ENCODE peak calls at places on chromosomes 3 and 15, in ten cellular contexts. K is WTC11; R is AG08396; T is GM23248; S is stimulated activated CD4-positive, alpha-beta T cell treated with anti-CD3 and anti-CD28 coated beads, TNF-alpha, amount 100 ng/mL, for 4 hours; C is NCI-H460; V is CD4-positive, alpha-beta T cell; Y is MM.1S; L is GM10248; P is HepG2. H is an unnamed sample.

GRCh38 chr3:151707216-151707615 is 26.5 kb upstream of the AADACL2 start:
- DNase-seq in T (peak), L (no peak), P (no peak), R (peak), V (no peak), S (no peak), C (no peak), Y (no peak), K (no peak), H (no peak)

GRCh38 chr3:166864473-166865467 is 515.3 kb downstream of the ZBBX start:
- DNase-seq in V (no peak), C (no peak), P (no peak), T (no peak), Y (no peak), L (no peak), S (no peak), R (no peak), K (no peak), H (no peak)

GRCh38 chr15:71355268-71355667 is 240.0 kb downstream of the THSD4 start:
- DNase-seq in R (no peak), S (no peak), K (no peak), V (no peak), L (no peak), C (no peak), P (no peak), T (no peak), Y (no peak), H (no peak)

GRCh38 chr3:8488436-8488835 is 13.2 kb upstream of the LMCD1 start:
- DNase-seq in V (no peak), L (no peak), S (no peak), R (no peak), C (no peak), K (no peak), P (no peak), T (peak), Y (no peak), H (no peak)

GRCh38 chr3:135034881-135035440 is 239.9 kb downstream of the EPHB1 start:
- DNase-seq in L (no peak), R (peak), Y (no peak), T (peak), S (no peak), P (no peak), C (no peak), K (no peak), V (no peak), H (no peak)

GRCh38 chr3:31610700-31611275 is 78.1 kb downstream of the STT3B start:
- DNase-seq in Y (no peak), L (no peak), V (no peak), S (no peak), T (peak), C (peak), K (no peak), R (peak), P (peak), H (no peak)

GRCh38 chr15:66638377-66638776 is 63.7 kb upstream of the SMAD6 start:
- DNase-seq in L (no peak), R (no peak), K (no peak), Y (peak), P (no peak), S (no peak), T (no peak), C (no peak), V (no peak), H (no peak)

GRCh38 chr15:98134875-98135274 is 174.4 kb downstream of the ARRDC4 start:
- DNase-seq in C (no peak), T (no peak), V (no peak), Y (no peak), S (no peak), L (no peak), P (no peak), R (no peak), K (no peak), H (no peak)

GRCh38 chr3:111765136-111765535 is 93.9 kb upstream of the PHLDB2 start:
- DNase-seq in Y (no peak), C (no peak), L (no peak), R (no peak), T (peak), V (no peak), P (no peak), S (no peak), K (no peak), H (no peak)

GRCh38 chr3:190076601-190077444 is 43.9 kb downstream of the P3H2 start:
- DNase-seq in K (no peak), T (peak), P (peak), Y (no peak), V (no peak), R (peak), S (no peak), L (no peak), C (peak), H (no peak)

GRCh38 chr15:42832577-42832976 is 88.0 kb downstream of the TTBK2 start:
- DNase-seq in L (no peak), K (no peak), R (peak), Y (no peak), C (no peak), T (peak), P (no peak), V (no peak), S (no peak), H (no peak)

GRCh38 chr15:71443538-71443937 is 328.3 kb downstream of the THSD4 start:
- DNase-seq in S (peak), P (peak), R (peak), L (peak), K (peak), C (peak), T (peak), Y (peak), V (no peak), H (peak)

GRCh38 chr15:81007428-81008064 is 6.8 kb downstream of the TLNRD1 start:
- DNase-seq in V (no peak), Y (no peak), K (no peak), P (no peak), L (no peak), R (no peak), S (no peak), C (no peak), T (no peak), H (no peak)

GRCh38 chr3:107268461-107268860 is 108.8 kb upstream of the CCDC54 start:
- DNase-seq in L (no peak), S (no peak), P (no peak), T (no peak), C (no peak), Y (no peak), R (no peak), V (no peak), K (no peak), H (no peak)

GRCh38 chr3:113084777-113085176 is 94.0 kb downstream of the GTPBP8 start:
- DNase-seq in V (no peak), K (no peak), P (no peak), C (no peak), Y (no peak), R (peak), S (no peak), L (no peak), T (peak), H (no peak)

GRCh38 chr15:59746777-59747176 is 57.7 kb upstream of the BNIP2 start:
- DNase-seq in S (no peak), C (no peak), L (no peak), P (no peak), R (no peak), V (no peak), K (no peak), Y (no peak), T (no peak), H (no peak)

GRCh38 chr3:45078910-45079522 is 52.9 kb downstream of the CLEC3B start:
- DNase-seq in K (no peak), P (no peak), V (no peak), C (no peak), Y (no peak), L (no peak), T (peak), R (no peak), S (no peak), H (no peak)

GRCh38 chr15:88476635-88477038 is 9.1 kb downstream of the MRPS11 start:
- DNase-seq in L (peak), C (peak), T (peak), V (no peak), K (peak), P (peak), Y (peak), S (no peak), R (peak), H (peak)

GRCh38 chr3:24294150-24294549 is 200.5 kb downstream of the THRB start:
- DNase-seq in C (no peak), L (no peak), V (no peak), Y (no peak), K (no peak), R (no peak), T (no peak), P (no peak), S (no peak), H (no peak)

GRCh38 chr3:39315420-39315819 is 14.1 kb upstream of the CCR8 start:
- DNase-seq in C (no peak), L (no peak), K (no peak), P (no peak), Y (no peak), R (no peak), V (no peak), S (no peak), T (peak), H (no peak)

GRCh38 chr15:54206586-54207321 is 228.5 kb downstream of the UNC13C start:
- DNase-seq in L (no peak), T (no peak), V (no peak), S (no peak), K (no peak), R (no peak), Y (no peak), P (no peak), C (no peak), H (no peak)

GRCh38 chr15:101381671-101382212 is 86.7 kb upstream of the SNRPA1 start:
- DNase-seq in R (no peak), Y (no peak), P (no peak), L (no peak), K (no peak), S (no peak), C (no peak), T (no peak), V (no peak), H (no peak)

GRCh38 chr3:29914861-29915524 is 634.1 kb downstream of the RBMS3 start:
- DNase-seq in C (no peak), R (peak), T (peak), P (no peak), V (no peak), K (no peak), Y (no peak), L (no peak), S (no peak), H (no peak)

H was measured in H9.